ENCODE peak calls at places on chromosome 20, in four cellular contexts. H is choroid plexus epithelial cell, E is keratinocyte, C is A549. R is an unnamed sample.

GRCh38 chr20:11766961-11767360 is 150.7 kb upstream of the BTBD3 start:
- DNase-seq in E (no peak), H (no peak), C (no peak), R (no peak)

GRCh38 chr20:25279403-25279802 is 31.5 kb downstream of the PYGB start:
- DNase-seq in H (no peak), C (no peak), E (no peak), R (no peak)

GRCh38 chr20:20498081-20498861 is 130.4 kb downstream of the INSM1 start:
- DNase-seq in C (no peak), H (no peak), E (no peak), R (no peak)

GRCh38 chr20:54063998-54064676 is 6.3 kb downstream of the BCAS1 start:
- DNase-seq in C (no peak), H (no peak), E (no peak), R (no peak)

GRCh38 chr20:43022081-43022480 is 167.6 kb downstream of the PTPRT start:
- DNase-seq in C (no peak), E (no peak), H (no peak), R (no peak)

GRCh38 chr20:38806855-38807655 is 1.6 kb downstream of the PPP1R16B start:
- DNase-seq in C (no peak), E (no peak), H (no peak), R (peak; percentile 63)

GRCh38 chr20:58574014-58574413 is 58.8 kb upstream of the APCDD1L start:
- DNase-seq in C (no peak), E (no peak), H (no peak), R (no peak)

GRCh38 chr20:56859751-56860366 is 230.8 kb downstream of the TFAP2C start:
- DNase-seq in C (no peak), E (no peak), H (peak; percentile 17), R (no peak)

GRCh38 chr20:36121981-36122930 is 32.3 kb upstream of the EPB41L1 start:
- DNase-seq in C (no peak), E (no peak), H (no peak), R (no peak)

GRCh38 chr20:64142546-64142945 is 21.7 kb upstream of the MYT1 start:
- DNase-seq in E (no peak), C (no peak), H (no peak), R (no peak)

GRCh38 chr20:48738399-48739304 is 89.1 kb downstream of the PREX1 start:
- DNase-seq in E (no peak), C (no peak), H (no peak), R (peak; percentile 88)

GRCh38 chr20:2103454-2104153 is 2.0 kb downstream of the STK35 start:
- DNase-seq in C (no peak), H (no peak), E (no peak), R (peak; percentile 4)

GRCh38 chr20:47990507-47991132 is 205.3 kb upstream of the SULF2 start:
- DNase-seq in E (no peak), H (no peak), C (no peak), R (no peak)

GRCh38 chr20:32664352-32665159 is 9.2 kb downstream of the C20orf203 start:
- DNase-seq in C (no peak), E (no peak), H (no peak), R (no peak)

GRCh38 chr20:58523916-58524315 is 8.7 kb upstream of the APCDD1L start:
- DNase-seq in C (no peak), E (no peak), H (peak; percentile 61), R (no peak)

GRCh38 chr20:57678340-57678739 is 31.5 kb downstream of the PMEPA1 start:
- DNase-seq in E (no peak), H (no peak), C (no peak), R (no peak)

GRCh38 chr20:35907017-35907685 is 47.2 kb downstream of the SCAND1 start:
- DNase-seq in E (no peak), H (no peak), C (no peak), R (no peak)

GRCh38 chr20:3889489-3890409 is 562 bp downstream of the PANK2 start:
- DNase-seq in H (no peak), E (no peak), C (peak; percentile 37), R (peak; percentile 51)

GRCh38 chr20:62159835-62160234 is 16.3 kb downstream of the SS18L1 start:
- DNase-seq in E (peak; percentile 96), C (no peak), H (no peak), R (no peak)

GRCh38 chr20:7383218-7383617 is 557.0 kb downstream of the HAO1 start:
- DNase-seq in H (no peak), E (no peak), C (no peak), R (no peak)

GRCh38 chr20:62122659-62123449 is 579 bp downstream of the LSM14B start:
- DNase-seq in E (no peak), H (peak; percentile 45), C (no peak), R (peak; percentile 81)

GRCh38 chr20:49508435-49509199 is 26.1 kb upstream of the KCNB1 start:
- DNase-seq in C (peak; percentile 52), H (peak; percentile 76), E (no peak), R (peak; percentile 61)

GRCh38 chr20:47311967-47312681 is 44.4 kb downstream of the ZMYND8 start:
- DNase-seq in C (no peak), H (no peak), E (no peak), R (no peak)

GRCh38 chr20:46973801-46974200 is 79.2 kb downstream of the EYA2 start:
- DNase-seq in E (no peak), H (no peak), C (no peak), R (peak; percentile 43)

GRCh38 chr20:1895674-1896496 is 678 bp downstream of the SIRPA start:
- DNase-seq in C (no peak), H (no peak), E (no peak), R (no peak)

GRCh38 chr20:31560900-31561598 is 44.0 kb upstream of the ID1 start:
- DNase-seq in E (peak; percentile 88), H (peak; percentile 94), C (peak; percentile 94), R (no peak)

GRCh38 chr20:37471741-37472235 is 49.3 kb upstream of the NNAT start:
- DNase-seq in C (no peak), E (no peak), H (no peak), R (peak; percentile 58)

GRCh38 chr20:1427457-1428054 is 34.7 kb upstream of the FKBP1A start:
- DNase-seq in E (no peak), C (no peak), H (peak; percentile 93), R (peak; percentile 88)

GRCh38 chr20:61937963-61938838 is 127.5 kb downstream of the TAF4 start:
- DNase-seq in H (no peak), C (no peak), E (no peak), R (no peak)

GRCh38 chr20:11373391-11373790 is 544.3 kb upstream of the BTBD3 start:
- DNase-seq in H (peak; percentile 26), C (no peak), E (no peak), R (peak; percentile 20)

GRCh38 chr20:18717062-18717461 is 96.5 kb upstream of the SCP2D1 start:
- DNase-seq in E (no peak), C (no peak), H (no peak), R (no peak)

GRCh38 chr20:62786100-62786499 is 10.2 kb upstream of the MRGBP start:
- DNase-seq in C (no peak), H (no peak), E (no peak), R (peak; percentile 66)

GRCh38 chr20:62727584-62728027 is 19.0 kb downstream of the NTSR1 start:
- DNase-seq in E (no peak), H (no peak), C (no peak), R (no peak)

GRCh38 chr20:57595041-57596030 is 24.9 kb downstream of the ZBP1 start:
- DNase-seq in E (no peak), H (no peak), C (no peak), R (peak; percentile 75)

GRCh38 chr20:52972965-52973819 is 1.0 kb downstream of the TSHZ2 start:
- DNase-seq in E (no peak), C (no peak), H (no peak), R (no peak)

DNA sequence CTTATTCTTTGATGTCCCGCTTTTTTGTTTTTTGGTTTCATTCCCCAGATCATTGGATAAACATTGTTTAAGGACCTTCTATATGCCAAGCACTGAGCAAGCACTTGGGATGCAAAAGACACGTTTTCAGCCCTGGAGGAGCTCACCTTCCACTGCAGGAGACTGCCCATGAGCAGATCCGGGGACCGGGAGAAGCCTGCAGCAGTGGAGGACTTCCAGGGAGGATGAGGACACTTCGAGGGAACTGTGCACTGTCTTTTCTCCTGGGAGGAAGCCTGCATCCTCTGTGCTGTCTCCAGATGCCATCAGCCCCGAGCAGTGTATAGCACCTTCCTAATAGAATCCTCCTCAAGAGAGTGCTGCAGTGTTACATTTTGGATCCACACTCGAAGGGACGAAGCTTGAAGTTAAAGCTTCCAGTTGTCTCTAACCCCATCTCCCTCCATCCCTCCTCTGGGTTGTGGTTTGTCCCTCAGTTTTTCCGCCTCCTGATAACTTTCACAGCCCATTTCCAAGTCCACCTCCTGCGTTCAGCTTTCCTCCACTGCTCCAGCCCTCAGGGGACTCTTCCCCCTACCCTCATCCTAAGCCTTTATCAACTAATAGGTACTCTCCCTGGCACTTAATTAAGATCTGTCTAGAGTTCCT is 5.8 kb upstream of the KCNG1 start:
- DNase-seq in C (no peak), H (no peak), E (no peak), R (no peak)
- H3K4me3 ChIP-seq in C (no peak overlapping the region), H (no peak overlapping the region), E (no peak overlapping the region), R (no peak overlapping the region)

GRCh38 chr20:45094864-45095574 is 5.9 kb downstream of the KCNS1 start:
- DNase-seq in H (no peak), E (no peak), C (no peak), R (no peak)

GRCh38 chr20:45097485-45098095 is 3.3 kb downstream of the KCNS1 start:
- DNase-seq in H (peak; percentile 59), E (no peak), C (peak; percentile 32), R (no peak)

GRCh38 chr20:45096781-45097180 is 4.1 kb downstream of the KCNS1 start:
- DNase-seq in C (no peak), E (no peak), H (no peak), R (no peak)

GRCh38 chr20:45094201-45094600 is 6.7 kb downstream of the KCNS1 start:
- DNase-seq in C (no peak), E (no peak), H (no peak), R (no peak)

DNA sequence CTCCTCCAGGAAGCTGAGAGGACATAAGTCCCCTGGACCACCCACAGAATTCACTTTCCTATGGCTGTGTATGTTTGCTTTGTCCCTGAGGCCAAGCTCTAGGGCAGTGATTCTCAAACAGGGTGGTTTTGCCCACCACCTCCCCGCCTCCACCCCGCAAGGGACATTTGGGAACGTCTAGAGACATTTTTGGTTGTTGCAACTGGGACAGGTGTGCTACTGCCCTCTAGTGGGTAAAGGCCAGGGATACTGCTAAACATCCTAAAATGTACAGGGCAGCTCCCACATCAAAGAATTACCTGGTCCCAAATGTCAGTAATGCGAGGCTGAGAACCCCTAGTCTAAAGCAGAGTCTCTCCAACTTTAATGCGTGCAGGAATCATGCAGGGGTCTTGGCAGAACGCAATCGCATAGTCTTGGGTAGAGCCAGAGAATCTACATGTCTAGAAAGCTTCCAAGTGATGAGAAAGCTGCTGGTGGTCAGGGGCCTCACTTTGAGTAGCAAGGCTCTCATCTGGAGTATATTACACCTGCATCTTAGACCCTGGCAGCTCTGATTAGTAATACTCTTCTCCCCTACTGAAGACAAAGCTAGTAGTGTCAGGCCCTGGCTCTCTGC is 5.1 kb downstream of the KCNS1 start:
- DNase-seq in E (no peak), H (peak; percentile 78), C (peak; percentile 61), R (peak; percentile 76)
- H3K4me3 ChIP-seq in E (no peak overlapping the region), H (no peak overlapping the region), C (no peak overlapping the region), R (no peak overlapping the region)

GRCh38 chr20:34299925-34300806 is 3.0 kb downstream of the AHCY start:
- DNase-seq in E (no peak), C (no peak), H (peak; percentile 30), R (no peak)
- H3K4me3 ChIP-seq in E (no peak overlapping the region), C (peak overlapping the region; percentile 8), H (no peak overlapping the region), R (no peak overlapping the region)

DNA sequence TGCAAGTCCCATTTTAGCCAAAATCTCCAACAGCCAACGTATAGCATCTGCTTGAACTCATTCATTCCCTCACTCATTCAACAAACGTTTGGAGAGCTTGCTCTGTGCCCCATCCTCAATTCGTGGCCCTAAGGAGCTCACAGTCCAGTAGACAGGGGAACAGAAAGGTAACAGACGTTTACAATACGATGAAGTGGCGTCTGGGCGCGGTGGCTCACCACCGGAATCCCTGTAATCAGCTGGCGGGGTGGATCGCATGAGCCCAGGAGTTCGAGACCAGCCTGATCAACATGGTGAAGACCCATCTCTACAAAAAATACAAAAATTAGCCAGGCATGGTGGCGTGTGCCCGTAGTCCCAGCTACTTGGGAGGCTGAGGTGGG is 790 bp upstream of the E2F1 start:
- DNase-seq in C (no peak), H (no peak), E (no peak), R (no peak)
- H3K4me3 ChIP-seq in C (peak overlapping the region; percentile 36), H (peak overlapping the region; percentile 48), E (peak overlapping the region; percentile 61), R (peak overlapping the region; percentile 84)